ENCODE peak calls at places on chromosomes 13 and 19, in five cellular contexts. A is fibroblast of lung, I is fibroblast of pulmonary artery, B is endodermal cell, W is PC-3. N is an unnamed sample.

GRCh38 chr19:6238256-6238642 is 41.5 kb downstream of the MLLT1 start:
- DNase-seq in W (no peak), A (no peak), I (peak; percentile 64), B (no peak), N (no peak)

GRCh38 chr13:73665279-73665678 is 468.9 kb downstream of the KLF12 start:
- DNase-seq in A (no peak), B (no peak), W (no peak), I (no peak), N (no peak)

GRCh38 chr13:113663934-113664333 is 3.1 kb upstream of the GRK1 start:
- DNase-seq in A (peak; percentile 8), W (no peak), B (peak; percentile 32), I (no peak), N (no peak)

GRCh38 chr13:35764359-35765015 is 288.0 kb upstream of the MAB21L1 start:
- DNase-seq in I (no peak), A (no peak), B (no peak), W (no peak), N (peak; percentile 66)

GRCh38 chr19:6753178-6754031 is 13.8 kb downstream of the SH2D3A start:
- DNase-seq in I (peak; percentile 72), A (peak; percentile 52), W (peak; percentile 54), B (peak; percentile 100), N (peak; percentile 58)

GRCh38 chr13:47372742-47373141 is 475.9 kb upstream of the HTR2A start:
- DNase-seq in I (no peak), B (peak; percentile 52), A (peak; percentile 4), W (no peak), N (no peak)

GRCh38 chr19:54460230-54461005 is 3.2 kb downstream of the LENG9 start:
- DNase-seq in B (peak; percentile 60), I (no peak), A (no peak), W (no peak), N (no peak)

GRCh38 chr19:28065026-28065425 is 1147.9 kb downstream of the UQCRFS1 start:
- DNase-seq in A (no peak), W (no peak), B (no peak), I (no peak), N (no peak)

GRCh38 chr13:97321616-97322321 is 99.6 kb downstream of the MBNL2 start:
- DNase-seq in A (no peak), B (no peak), I (no peak), W (no peak), N (no peak)

GRCh38 chr19:49851456-49852259 is 699 bp downstream of the PTOV1 start:
- DNase-seq in B (peak; percentile 90), A (no peak), W (peak; percentile 43), I (no peak), N (peak; percentile 40)

GRCh38 chr19:38713227-38713649 is 31.0 kb downstream of the CAPN12 start:
- DNase-seq in A (peak; percentile 95), B (no peak), I (no peak), W (no peak), N (no peak)

GRCh38 chr13:45932611-45933182 is 81.1 kb upstream of the SIAH3 start:
- DNase-seq in W (no peak), A (no peak), I (no peak), B (no peak), N (no peak)

GRCh38 chr13:41693434-41693833 is 236.1 kb downstream of the RGCC start:
- DNase-seq in I (no peak), W (no peak), B (no peak), A (no peak), N (no peak)

GRCh38 chr19:2675892-2676291 is 26.6 kb downstream of the GNG7 start:
- DNase-seq in I (no peak), A (no peak), W (no peak), B (no peak), N (no peak)

GRCh38 chr19:36987091-36987490 is 71.0 kb downstream of the ZNF568 start:
- DNase-seq in B (no peak), I (no peak), W (no peak), A (no peak), N (no peak)

GRCh38 chr13:45587897-45588296 is 27.6 kb downstream of the ERICH6B start:
- DNase-seq in I (no peak), A (no peak), W (no peak), B (no peak), N (no peak)

GRCh38 chr13:113411216-113412023 is 41.9 kb downstream of the ADPRHL1 start:
- DNase-seq in I (peak; percentile 70), A (peak; percentile 97), W (peak; percentile 86), B (no peak), N (peak; percentile 98)

GRCh38 chr13:50915562-50915961 is 6.0 kb downstream of the RNASEH2B start:
- DNase-seq in W (no peak), I (no peak), B (no peak), A (no peak), N (no peak)

GRCh38 chr19:956747-957451 is 27.2 kb upstream of the WDR18 start:
- DNase-seq in A (peak; percentile 21), W (no peak), I (no peak), B (peak; percentile 88), N (peak; percentile 78)

GRCh38 chr13:37618554-37618953 is 20.0 kb upstream of the POSTN start:
- DNase-seq in W (no peak), B (no peak), A (peak; percentile 71), I (peak; percentile 84), N (peak; percentile 40)

GRCh38 chr13:20461481-20461859 is 64.2 kb downstream of the CRYL1 start:
- DNase-seq in A (no peak), B (no peak), W (peak; percentile 45), I (peak; percentile 28), N (peak; percentile 4)

GRCh38 chr13:43157796-43158195 is 134.4 kb downstream of the DNAJC15 start:
- DNase-seq in W (no peak), A (no peak), B (no peak), I (no peak), N (peak; percentile 45)

GRCh38 chr19:2532252-2533071 is 56.5 kb downstream of the GADD45B start:
- DNase-seq in A (peak; percentile 94), W (peak; percentile 91), I (peak; percentile 97), B (no peak), N (peak; percentile 89)

GRCh38 chr13:101231751-101232428 is 184.4 kb downstream of the NALCN start:
- DNase-seq in A (no peak), W (no peak), B (no peak), I (no peak), N (peak; percentile 20)

GRCh38 chr13:76887070-76887563 is 912 bp upstream of the KCTD12 start:
- DNase-seq in B (peak; percentile 71), I (no peak), W (no peak), A (no peak), N (no peak)

GRCh38 chr19:48868196-48868886 is at the start of gene PLEKHA4:
- DNase-seq in W (no peak), B (peak; percentile 72), A (peak; percentile 50), I (peak; percentile 58), N (peak; percentile 83)

GRCh38 chr19:17209126-17210036 is 5.8 kb upstream of the USE1 start:
- DNase-seq in B (peak; percentile 100), I (peak; percentile 34), W (peak; percentile 39), A (peak; percentile 16), N (no peak)

GRCh38 chr19:35332817-35333216 is 3.8 kb downstream of the CD22 start:
- DNase-seq in B (no peak), I (no peak), A (no peak), W (no peak), N (no peak)

GRCh38 chr19:42279148-42279901 is 10.3 kb downstream of the CIC start:
- DNase-seq in A (no peak), W (no peak), I (no peak), B (no peak), N (no peak)
- H3K4me3 ChIP-seq in A (peak overlapping the region; percentile 72), W (no peak overlapping the region), I (peak overlapping the region; percentile 69), B (peak overlapping the region; percentile 90), N (peak overlapping the region; percentile 80)

GRCh38 chr13:110798595-110798994 is 85.1 kb downstream of the ING1 start:
- DNase-seq in A (no peak), I (no peak), B (no peak), W (no peak), N (no peak)
- TF ChIP-seq CTCF in A (no peak), I (no peak), B (no peak), W (no peak), N (no peak)

DNA sequence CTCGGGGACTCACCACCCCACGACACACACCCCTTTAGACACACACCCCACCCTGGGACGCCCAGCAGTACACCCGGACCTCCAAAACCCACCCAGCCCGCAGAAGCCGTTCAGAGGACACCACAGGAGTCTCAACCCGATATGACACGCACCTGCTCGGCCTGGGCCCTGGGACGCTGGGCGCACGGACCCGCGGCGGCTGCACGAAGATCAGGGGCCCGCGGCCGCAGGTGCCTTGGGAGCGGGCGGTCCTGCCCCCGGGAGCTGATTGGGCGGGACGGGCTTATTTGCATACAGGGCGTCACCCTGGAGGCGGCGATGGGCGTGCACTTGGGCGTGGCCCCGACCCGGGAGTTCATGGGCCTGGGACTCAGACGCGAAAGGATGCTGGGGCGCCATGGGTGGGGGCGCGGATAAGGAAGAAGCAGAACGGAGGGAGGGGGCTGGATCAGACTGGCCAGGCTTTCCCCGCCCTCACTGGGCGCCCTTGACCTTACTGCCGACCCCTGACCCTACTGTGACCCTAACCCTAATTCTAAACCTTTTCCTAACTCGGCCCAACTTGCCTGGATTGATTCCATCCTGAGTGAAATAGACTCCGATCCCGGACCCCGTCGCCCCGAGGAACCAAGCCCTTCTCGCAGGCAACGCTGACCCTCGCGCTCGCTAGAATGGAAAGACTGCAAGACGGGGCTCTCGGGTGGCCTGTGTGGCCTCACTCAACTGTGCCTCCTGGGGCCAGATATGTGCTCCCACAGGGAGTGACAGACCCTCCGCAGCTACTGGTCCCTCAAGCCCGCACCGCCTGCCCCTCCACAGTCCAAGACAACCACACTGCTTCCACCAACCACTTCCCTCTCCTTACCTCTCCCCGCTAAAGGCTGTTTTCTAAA is at the start of gene MEF2B:
- DNase-seq in I (peak; percentile 44), A (peak; percentile 55), B (peak; percentile 97), W (peak; percentile 55), N (peak; percentile 41)
- H3K4me3 ChIP-seq in I (no peak within 1 kb of the TSS), A (peak within 1 kb of the TSS; percentile 34), B (no peak within 1 kb of the TSS), W (no peak within 1 kb of the TSS), N (no peak within 1 kb of the TSS)

GRCh38 chr13:32790731-32791130 is 204.5 kb downstream of the PDS5B start:
- DNase-seq in W (peak; percentile 7), I (no peak), B (peak; percentile 58), A (no peak), N (no peak)
- TF ChIP-seq CTCF in W (peak; percentile 30), I (no peak), B (peak; percentile 56), A (no peak), N (no peak)

DNA sequence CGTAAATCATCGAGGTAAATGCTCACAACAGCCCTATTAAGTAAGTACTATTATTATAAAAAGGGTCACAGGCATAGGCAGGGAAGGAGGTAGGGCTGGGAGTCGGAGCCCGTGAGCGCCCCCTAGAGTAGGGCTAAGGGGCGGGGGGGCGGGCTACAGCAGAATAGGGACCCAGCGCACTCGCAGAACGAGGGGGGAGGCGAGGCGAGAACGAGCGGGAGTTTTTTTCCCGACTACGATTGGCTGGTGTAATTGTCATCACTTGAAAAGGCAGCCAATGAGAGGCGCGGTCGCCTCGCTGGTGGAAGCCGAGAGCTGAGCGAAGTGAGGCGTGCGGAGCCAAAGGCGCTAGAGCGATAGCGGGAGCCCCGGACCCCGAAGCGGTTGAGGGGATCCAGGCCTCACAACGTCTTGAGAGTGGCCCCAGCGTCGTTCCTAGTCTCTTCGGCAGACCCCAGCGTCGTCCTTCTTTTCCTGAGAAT is 24.2 kb downstream of the KEAP1 start:
- DNase-seq in B (peak; percentile 98), I (peak; percentile 90), W (peak; percentile 59), A (peak; percentile 86), N (peak; percentile 94)
- H3K4me3 ChIP-seq in B (no peak overlapping the region), I (peak overlapping the region; percentile 35), W (no peak overlapping the region), A (peak overlapping the region; percentile 43), N (peak overlapping the region; percentile 42)

GRCh38 chr19:44643605-44644390 is at the start of gene PVR:
- DNase-seq in I (peak; percentile 68), W (peak; percentile 77), A (peak; percentile 65), B (peak; percentile 88), N (peak; percentile 91)
- TF ChIP-seq CTCF in I (no peak), W (no peak), A (no peak), B (peak; percentile 22), N (no peak)

N was measured in foreskin fibroblast.